ENCODE peak calls at places on chromosomes 12 and 14, in six cellular contexts. N is gastrocnemius medialis; C is CD8-positive, alpha-beta T cell; L is uterus; H is lower lobe of right lung; Y is mesenchymal stem cell. E is an unnamed sample. For H3K4me1, the result is how much of the 10 kb centered on the place peaks cover.

GRCh38 chr12:119448737-119449136 is 114.2 kb downstream of the CCDC60 start:
- DNase-seq in N (no peak), C (no peak), L (no peak), H (no peak), Y (no peak), E (no peak)

GRCh38 chr12:41777064-41777790 is 367.4 kb downstream of the GXYLT1 start:
- DNase-seq in N (no peak), C (no peak), L (no peak), H (no peak), Y (no peak), E (no peak)

GRCh38 chr12:20731274-20731673 is 36.1 kb downstream of the SLCO1C1 start:
- DNase-seq in N (no peak), C (no peak), L (no peak), H (no peak), Y (no peak), E (no peak)

GRCh38 chr14:50775357-50775756 is 55.6 kb downstream of the NIN start:
- DNase-seq in N (no peak), C (no peak), L (no peak), H (no peak), Y (peak), E (no peak)

GRCh38 chr14:56247495-56248087 is 129.4 kb downstream of the PELI2 start:
- DNase-seq in N (no peak), C (no peak), L (no peak), H (no peak), Y (peak), E (no peak)

GRCh38 chr14:54398028-54398368 is 1.2 kb downstream of the CDKN3 start:
- DNase-seq in N (no peak), C (no peak), L (no peak), H (no peak), Y (no peak), E (no peak)

GRCh38 chr14:103257211-103257962 is 76.7 kb upstream of the EIF5 start:
- DNase-seq in N (no peak), C (no peak), L (no peak), H (no peak), Y (peak), E (no peak)

GRCh38 chr12:51076235-51076930 is 7.0 kb downstream of the CSRNP2 start:
- DNase-seq in N (no peak), C (no peak), L (no peak), H (no peak), Y (no peak), E (no peak)

GRCh38 chr12:109477185-109477962 is at the start of the genes KCTD10 and UBE3B:
- DNase-seq in N (peak), C (peak), L (peak), H (peak), Y (peak), E (peak)

GRCh38 chr14:72154645-72155378 is 222.6 kb downstream of the RGS6 start:
- DNase-seq in N (peak), C (no peak), L (no peak), H (no peak), Y (no peak), E (no peak)

GRCh38 chr12:50394469-50395029 is 1.9 kb downstream of the FAM186A start:
- DNase-seq in N (no peak), C (no peak), L (no peak), H (no peak), Y (peak), E (peak)

GRCh38 chr12:49901026-49901425 is 2.7 kb downstream of the FAIM2 start:
- DNase-seq in N (no peak), C (no peak), L (no peak), H (no peak), Y (no peak), E (no peak)

GRCh38 chr14:20610002-20610765 is 19.0 kb upstream of the RNASE12 start:
- DNase-seq in N (peak), C (peak), L (peak), H (peak), Y (peak), E (peak)

GRCh38 chr12:99772274-99772673 is 124.7 kb downstream of the GARIN6 start:
- DNase-seq in N (no peak), C (no peak), L (no peak), H (no peak), Y (no peak), E (no peak)
- H3K4me1 ChIP-seq in N (under half), C (under half), L (under half), H (under half), Y (under half), E (under half)

GRCh38 chr12:122994140-122994675 is 13.7 kb downstream of the ARL6IP4 start:
- DNase-seq in N (no peak), C (no peak), L (no peak), H (no peak), Y (no peak), E (no peak)
- H3K4me3 ChIP-seq in N (no peak), C (no peak), L (no peak), H (no peak), Y (no peak), E (no peak)

DNA sequence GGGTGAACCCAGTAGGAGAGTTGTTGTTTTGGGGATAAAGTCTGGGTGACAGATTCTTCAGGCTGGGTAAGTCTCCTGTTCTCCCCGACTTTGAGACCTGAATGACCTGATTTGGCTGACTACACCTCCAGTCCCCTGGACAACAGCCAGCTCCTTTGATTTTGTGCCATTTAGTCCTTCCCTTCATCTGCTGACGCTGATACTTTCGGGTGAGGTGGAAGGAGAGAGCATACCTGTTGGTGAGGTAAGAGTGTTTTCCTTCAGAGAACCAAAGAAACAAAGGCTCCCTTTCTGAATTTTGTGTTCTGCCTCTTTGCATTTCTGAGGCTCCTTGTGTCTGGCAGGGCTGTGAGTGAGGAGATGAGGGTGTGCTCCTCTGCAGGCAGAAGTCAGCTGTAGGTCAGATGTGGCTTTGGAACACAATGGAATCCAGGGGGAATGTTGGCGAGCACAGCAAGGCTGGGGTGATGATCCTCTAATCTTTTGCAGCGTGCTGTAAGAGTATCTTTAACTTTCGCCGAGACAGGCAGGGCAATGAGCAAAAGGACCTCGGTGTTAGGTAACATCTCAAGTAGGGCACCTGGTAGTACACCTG is 12.1 kb downstream of the ETV6 start:
- DNase-seq in N (peak), C (no peak), L (no peak), H (no peak), Y (no peak), E (no peak)
- H3K4me1 ChIP-seq in N (under half), C (under half), L (under half), H (half or more), Y (under half), E (under half)

GRCh38 chr14:39175445-39176262 is 600 bp downstream of the PNN start:
- DNase-seq in N (no peak), C (no peak), L (no peak), H (no peak), Y (no peak), E (peak)

GRCh38 chr14:39176263-39177167 is 1.5 kb downstream of the PNN start:
- DNase-seq in N (no peak), C (no peak), L (no peak), H (no peak), Y (no peak), E (no peak)

GRCh38 chr14:39179042-39179441 is 4.0 kb downstream of the PNN start:
- DNase-seq in N (no peak), C (no peak), L (no peak), H (no peak), Y (no peak), E (no peak)

GRCh38 chr14:39174560-39175444 is at the start of gene PNN:
- DNase-seq in N (peak), C (peak), L (peak), H (peak), Y (peak), E (peak)

DNA sequence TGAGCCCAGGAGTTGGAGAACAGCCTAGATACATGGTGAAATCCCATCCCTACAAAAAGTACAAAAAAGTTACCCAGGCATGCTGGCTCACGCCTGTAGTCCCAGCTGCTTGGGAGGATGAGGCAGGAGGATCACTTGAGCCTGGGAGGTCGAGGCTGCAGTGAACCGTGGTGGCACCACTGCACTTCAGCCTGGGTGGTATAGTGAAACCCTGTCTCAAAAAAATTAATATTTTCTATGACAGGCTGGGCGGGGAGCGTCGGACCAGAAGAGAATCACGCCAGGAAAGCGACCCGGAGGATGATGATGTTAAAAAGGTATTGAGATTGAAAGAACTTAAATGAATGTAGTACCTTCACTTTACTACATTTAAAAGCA is 2.1 kb downstream of the PNN start:
- DNase-seq in N (no peak), C (no peak), L (no peak), H (no peak), Y (no peak), E (no peak)
- H3K4me3 ChIP-seq in N (no peak), C (no peak), L (no peak), H (no peak), Y (no peak), E (no peak)